ENCODE peak calls at places on chromosomes 4 and X, in five cellular contexts. One of them, this sample, is unnamed.

GRCh38 chrX:154008521-154008920 is 11.2 kb downstream of the IRAK1 start:
- DNase-seq in BJ: no peak
- DNase-seq in mucosa of descending colon: no peak
- DNase-seq in left ventricle myocardium inferior: no peak
- DNase-seq in BE2C: no peak
- DNase-seq in this sample: no peak

GRCh38 chr4:128589384-128589957 is 220.0 kb upstream of the JADE1 start:
- DNase-seq in BE2C: no peak
- DNase-seq in mucosa of descending colon: no peak
- DNase-seq in BJ: no peak
- DNase-seq in left ventricle myocardium inferior: no peak
- DNase-seq in this sample: no peak

GRCh38 chr4:71004281-71004851 is 10.9 kb downstream of the DCK start:
- DNase-seq in BE2C: peak
- DNase-seq in BJ: no peak
- DNase-seq in left ventricle myocardium inferior: no peak
- DNase-seq in mucosa of descending colon: peak
- DNase-seq in this sample: no peak

GRCh38 chr4:16269742-16270522 is 43.7 kb upstream of the TAPT1 start:
- DNase-seq in mucosa of descending colon: no peak
- DNase-seq in BE2C: no peak
- DNase-seq in BJ: peak
- DNase-seq in left ventricle myocardium inferior: no peak
- DNase-seq in this sample: peak

GRCh38 chr4:145719752-145720624 is 40.0 kb downstream of the C4orf51 start:
- DNase-seq in BJ: no peak
- DNase-seq in left ventricle myocardium inferior: no peak
- DNase-seq in BE2C: no peak
- DNase-seq in mucosa of descending colon: no peak
- DNase-seq in this sample: no peak

GRCh38 chr4:16360694-16361262 is 134.5 kb upstream of the TAPT1 start:
- DNase-seq in BJ: no peak
- DNase-seq in left ventricle myocardium inferior: no peak
- DNase-seq in mucosa of descending colon: no peak
- DNase-seq in BE2C: no peak
- DNase-seq in this sample: no peak

GRCh38 chr4:109206610-109207009 is 95.8 kb downstream of the COL25A1 start:
- DNase-seq in BJ: no peak
- DNase-seq in left ventricle myocardium inferior: no peak
- DNase-seq in mucosa of descending colon: no peak
- DNase-seq in BE2C: no peak
- DNase-seq in this sample: no peak

GRCh38 chrX:120301960-120302359 is 9.3 kb downstream of the TMEM255A start:
- DNase-seq in left ventricle myocardium inferior: no peak
- DNase-seq in mucosa of descending colon: no peak
- DNase-seq in BJ: no peak
- DNase-seq in BE2C: no peak
- DNase-seq in this sample: no peak

GRCh38 chr4:141890279-141890678 is 253.9 kb downstream of the IL15 start:
- DNase-seq in BE2C: no peak
- DNase-seq in mucosa of descending colon: no peak
- DNase-seq in BJ: no peak
- DNase-seq in left ventricle myocardium inferior: no peak
- DNase-seq in this sample: no peak

GRCh38 chrX:10106801-10107200 is 50.0 kb upstream of the CLCN4 start:
- DNase-seq in BE2C: no peak
- DNase-seq in mucosa of descending colon: no peak
- DNase-seq in BJ: no peak
- DNase-seq in left ventricle myocardium inferior: no peak
- DNase-seq in this sample: no peak

GRCh38 chr4:20895988-20896387 is 195.7 kb downstream of the PACRGL start:
- DNase-seq in BJ: no peak
- DNase-seq in mucosa of descending colon: no peak
- DNase-seq in BE2C: no peak
- DNase-seq in left ventricle myocardium inferior: no peak
- DNase-seq in this sample: no peak

GRCh38 chrX:39946822-39947221 is 150.9 kb downstream of the BCOR start:
- DNase-seq in mucosa of descending colon: no peak
- DNase-seq in BE2C: no peak
- DNase-seq in left ventricle myocardium inferior: no peak
- DNase-seq in BJ: no peak
- DNase-seq in this sample: peak

GRCh38 chr4:5165419-5166369 is 114.4 kb downstream of the STK32B start:
- DNase-seq in BE2C: no peak
- DNase-seq in mucosa of descending colon: no peak
- DNase-seq in BJ: no peak
- DNase-seq in left ventricle myocardium inferior: no peak
- DNase-seq in this sample: peak

GRCh38 chr4:6278801-6279197 is 9.1 kb downstream of the WFS1 start:
- DNase-seq in BJ: no peak
- DNase-seq in left ventricle myocardium inferior: peak
- DNase-seq in mucosa of descending colon: peak
- DNase-seq in BE2C: peak
- DNase-seq in this sample: peak

GRCh38 chrX:152915541-152916241 is 17.8 kb downstream of the ZNF185 start:
- DNase-seq in BJ: no peak
- DNase-seq in left ventricle myocardium inferior: peak
- DNase-seq in mucosa of descending colon: no peak
- DNase-seq in BE2C: peak
- DNase-seq in this sample: peak

GRCh38 chrX:50756276-50756675 is 57.7 kb downstream of the SHROOM4 start:
- DNase-seq in left ventricle myocardium inferior: no peak
- DNase-seq in mucosa of descending colon: no peak
- DNase-seq in BE2C: no peak
- DNase-seq in BJ: no peak
- DNase-seq in this sample: no peak

GRCh38 chr4:108247511-108248088 is 78.9 kb upstream of the LEF1 start:
- DNase-seq in BE2C: peak
- DNase-seq in mucosa of descending colon: peak
- DNase-seq in left ventricle myocardium inferior: no peak
- DNase-seq in BJ: no peak
- DNase-seq in this sample: no peak

GRCh38 chr4:121943941-121944340 is 7.9 kb downstream of the TRPC3 start:
- DNase-seq in mucosa of descending colon: no peak
- DNase-seq in left ventricle myocardium inferior: no peak
- DNase-seq in BE2C: peak
- DNase-seq in BJ: no peak
- DNase-seq in this sample: no peak

GRCh38 chr4:2497931-2498330 is 29.0 kb downstream of the RNF4 start:
- DNase-seq in BJ: no peak
- DNase-seq in left ventricle myocardium inferior: no peak
- DNase-seq in mucosa of descending colon: peak
- DNase-seq in BE2C: no peak
- DNase-seq in this sample: no peak

GRCh38 chrX:108359811-108360602 is 78.2 kb downstream of the COL4A6 start:
- DNase-seq in left ventricle myocardium inferior: no peak
- DNase-seq in BE2C: no peak
- DNase-seq in BJ: no peak
- DNase-seq in mucosa of descending colon: no peak
- DNase-seq in this sample: no peak

GRCh38 chrX:26597981-26598380 is 382.0 kb downstream of the MAGEB5 start:
- DNase-seq in mucosa of descending colon: no peak
- DNase-seq in BJ: no peak
- DNase-seq in BE2C: no peak
- DNase-seq in left ventricle myocardium inferior: no peak
- DNase-seq in this sample: peak

GRCh38 chrX:19549838-19550237 is 34.5 kb upstream of the MAP3K15 start:
- DNase-seq in left ventricle myocardium inferior: no peak
- DNase-seq in BE2C: no peak
- DNase-seq in BJ: no peak
- DNase-seq in mucosa of descending colon: no peak
- DNase-seq in this sample: no peak

GRCh38 chr4:128951316-128951715 is 141.8 kb downstream of the JADE1 start:
- DNase-seq in BE2C: no peak
- DNase-seq in BJ: no peak
- DNase-seq in left ventricle myocardium inferior: no peak
- DNase-seq in mucosa of descending colon: no peak
- DNase-seq in this sample: no peak

GRCh38 chr4:65921180-65921579 is 250.9 kb upstream of the EPHA5 start:
- DNase-seq in left ventricle myocardium inferior: no peak
- DNase-seq in mucosa of descending colon: no peak
- DNase-seq in BJ: no peak
- DNase-seq in BE2C: no peak
- DNase-seq in this sample: no peak

GRCh38 chrX:150753968-150754367 is 60.8 kb downstream of the MTMR1 start:
- DNase-seq in BJ: no peak
- DNase-seq in BE2C: no peak
- DNase-seq in left ventricle myocardium inferior: no peak
- DNase-seq in mucosa of descending colon: no peak
- DNase-seq in this sample: no peak

GRCh38 chrX:15911729-15912550 is 57.3 kb upstream of the AP1S2 start:
- DNase-seq in BJ: no peak
- DNase-seq in left ventricle myocardium inferior: no peak
- DNase-seq in mucosa of descending colon: peak
- DNase-seq in BE2C: no peak
- DNase-seq in this sample: no peak

GRCh38 chr4:184292877-184293276 is 75.2 kb upstream of the ENPP6 start:
- DNase-seq in BE2C: no peak
- DNase-seq in left ventricle myocardium inferior: no peak
- DNase-seq in BJ: no peak
- DNase-seq in mucosa of descending colon: peak
- DNase-seq in this sample: no peak

GRCh38 chr4:25098964-25099843 is 61.0 kb downstream of the SEPSECS start:
- DNase-seq in left ventricle myocardium inferior: peak
- DNase-seq in BJ: no peak
- DNase-seq in mucosa of descending colon: peak
- DNase-seq in BE2C: peak
- DNase-seq in this sample: peak

GRCh38 chrX:123833387-123833786 is 26.5 kb upstream of the XIAP start:
- DNase-seq in BE2C: peak
- DNase-seq in BJ: no peak
- DNase-seq in left ventricle myocardium inferior: no peak
- DNase-seq in mucosa of descending colon: peak
- DNase-seq in this sample: peak

GRCh38 chrX:81377329-81377728 is 175.4 kb downstream of the SH3BGRL start:
- DNase-seq in left ventricle myocardium inferior: no peak
- DNase-seq in BJ: no peak
- DNase-seq in mucosa of descending colon: peak
- DNase-seq in BE2C: no peak
- DNase-seq in this sample: peak

GRCh38 chrX:115940888-115941332 is 229.6 kb upstream of the AGTR2 start:
- DNase-seq in BJ: no peak
- DNase-seq in mucosa of descending colon: peak
- DNase-seq in BE2C: peak
- DNase-seq in left ventricle myocardium inferior: no peak
- DNase-seq in this sample: peak

GRCh38 chrX:1506916-1507315 is 30.1 kb downstream of the P2RY8 start:
- DNase-seq in mucosa of descending colon: no peak
- DNase-seq in BE2C: no peak
- DNase-seq in left ventricle myocardium inferior: no peak
- DNase-seq in BJ: no peak
- DNase-seq in this sample: no peak

DNA sequence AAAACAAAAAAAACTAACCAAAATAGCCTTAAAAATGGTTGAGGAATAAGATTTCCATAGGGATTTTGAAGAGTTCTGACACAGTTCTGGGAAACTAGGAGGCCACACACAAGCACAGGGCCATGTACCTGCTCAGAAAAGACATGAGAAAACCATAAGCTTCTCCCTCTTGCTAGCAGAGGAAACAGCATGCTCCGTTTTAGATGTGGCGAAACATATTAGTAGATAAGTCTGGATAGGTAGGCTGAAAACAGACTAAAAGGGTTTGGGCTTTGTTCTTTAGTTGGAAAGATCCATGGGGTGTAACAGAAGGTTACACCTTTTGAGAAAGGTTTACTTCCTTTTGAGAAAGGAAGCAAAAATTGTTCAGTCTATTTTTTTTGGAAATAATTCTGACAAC is 10.9 kb downstream of the VSIG4 start:
- DNase-seq in BJ: no peak
- DNase-seq in mucosa of descending colon: no peak
- DNase-seq in BE2C: no peak
- DNase-seq in left ventricle myocardium inferior: no peak
- DNase-seq in this sample: no peak
- H3K4me3 ChIP-seq in BJ: no peak
- H3K4me3 ChIP-seq in mucosa of descending colon: no peak
- H3K4me3 ChIP-seq in BE2C: no peak
- H3K4me3 ChIP-seq in left ventricle myocardium inferior: no peak
- H3K4me3 ChIP-seq in this sample: no peak

GRCh38 chrX:31847773-31848172 is 775.9 kb upstream of the FTHL17 start:
- DNase-seq in mucosa of descending colon: no peak
- DNase-seq in BJ: no peak
- DNase-seq in BE2C: no peak
- DNase-seq in left ventricle myocardium inferior: no peak
- DNase-seq in this sample: no peak
- TF ChIP-seq CTCF in mucosa of descending colon: no peak
- TF ChIP-seq CTCF in BJ: no peak
- TF ChIP-seq CTCF in BE2C: no peak
- TF ChIP-seq CTCF in left ventricle myocardium inferior: no peak
- TF ChIP-seq CTCF in this sample: no peak

GRCh38 chrX:42869011-42869410 is 91.0 kb upstream of the PPP1R2C start:
- DNase-seq in mucosa of descending colon: no peak
- DNase-seq in left ventricle myocardium inferior: no peak
- DNase-seq in BE2C: no peak
- DNase-seq in BJ: no peak
- DNase-seq in this sample: no peak

GRCh38 chrX:42869659-42870476 is 91.9 kb upstream of the PPP1R2C start:
- DNase-seq in BE2C: no peak
- DNase-seq in mucosa of descending colon: no peak
- DNase-seq in left ventricle myocardium inferior: no peak
- DNase-seq in BJ: no peak
- DNase-seq in this sample: no peak
- H3K4me3 ChIP-seq in BE2C: no peak
- H3K4me3 ChIP-seq in mucosa of descending colon: no peak
- H3K4me3 ChIP-seq in left ventricle myocardium inferior: no peak
- H3K4me3 ChIP-seq in BJ: no peak
- H3K4me3 ChIP-seq in this sample: no peak

DNA sequence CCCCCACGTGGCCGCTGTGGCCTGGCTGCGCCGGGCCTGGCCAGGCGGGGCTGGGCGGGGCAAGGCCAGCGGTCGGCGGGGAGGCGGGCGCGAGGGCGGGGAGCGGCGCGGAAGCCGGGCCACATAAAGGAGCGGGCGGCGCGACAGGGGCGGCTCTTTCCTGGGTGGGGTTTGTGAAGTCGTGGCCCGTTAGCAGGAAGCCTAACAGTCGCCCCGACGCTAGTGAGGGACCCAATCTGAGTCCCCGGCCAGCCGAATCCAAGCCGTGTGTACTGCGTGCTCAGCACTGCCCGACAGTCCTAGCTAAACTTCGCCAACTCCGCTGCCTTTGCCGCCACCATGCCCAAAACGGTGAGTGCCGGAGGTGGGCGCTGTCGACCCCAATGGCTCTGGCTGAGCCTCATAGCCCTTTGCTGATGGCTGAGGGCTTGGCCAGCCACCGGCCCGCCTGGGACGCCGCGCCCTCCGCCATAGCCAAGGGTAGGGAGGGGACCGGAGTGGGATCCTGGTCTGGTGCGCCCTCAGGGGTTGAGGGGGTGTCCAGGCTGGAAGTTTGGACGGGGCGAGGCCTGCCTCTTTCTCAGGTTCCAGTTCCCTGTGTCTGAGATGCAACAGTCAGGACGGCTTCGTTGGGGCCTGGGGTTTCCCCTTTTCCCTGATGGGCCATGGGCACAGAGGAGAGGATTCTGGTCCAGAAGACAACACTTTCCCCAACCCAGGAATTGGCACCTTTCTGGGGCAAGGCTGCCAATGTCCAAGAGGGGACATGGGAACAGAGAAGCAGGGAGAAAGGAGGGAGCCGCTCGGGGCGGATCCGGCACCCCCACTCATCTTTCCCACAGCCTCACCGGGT is at the start of gene MSN:
- DNase-seq in mucosa of descending colon: peak
- DNase-seq in left ventricle myocardium inferior: peak
- DNase-seq in BE2C: no peak
- DNase-seq in BJ: no peak
- DNase-seq in this sample: peak
- TF ChIP-seq CTCF in mucosa of descending colon: no peak
- TF ChIP-seq CTCF in left ventricle myocardium inferior: no peak
- TF ChIP-seq CTCF in BE2C: no peak
- TF ChIP-seq CTCF in BJ: peak
- TF ChIP-seq CTCF in this sample: peak